ENCODE peak calls at places on chromosomes 11 and 22, in six cellular contexts. B, E, J, T, Q and N are unnamed samples.

GRCh38 chr22:31089101-31090100 is 8.3 kb downstream of the SMTN start:
- DNase-seq in B (no peak), E (peak; percentile 73), J (no peak), T (peak; percentile 62), Q (no peak), N (no peak)

GRCh38 chr22:24376606-24377005 is 50.8 kb upstream of the ADORA2A start:
- DNase-seq in B (no peak), E (no peak), J (no peak), T (no peak), Q (no peak), N (no peak)

GRCh38 chr11:27874998-27875397 is 174.7 kb upstream of the BDNF start:
- DNase-seq in B (no peak), E (no peak), J (no peak), T (no peak), Q (no peak), N (no peak)

GRCh38 chr22:40484906-40485660 is 114.7 kb downstream of the SGSM3 start:
- DNase-seq in B (no peak), E (no peak), J (no peak), T (peak; percentile 65), Q (no peak), N (no peak)

GRCh38 chr11:27757953-27758352 is 57.7 kb upstream of the BDNF start:
- DNase-seq in B (peak; percentile 3), E (no peak), J (no peak), T (peak; percentile 20), Q (no peak), N (no peak)

GRCh38 chr11:72821920-72822799 is 7.9 kb downstream of the ATG16L2 start:
- DNase-seq in B (peak; percentile 81), E (peak; percentile 95), J (peak; percentile 87), T (peak; percentile 83), Q (peak; percentile 92), N (peak; percentile 53)

GRCh38 chr11:12125609-12126149 is 15.3 kb downstream of the MICAL2 start:
- DNase-seq in B (peak; percentile 83), E (no peak), J (no peak), T (no peak), Q (no peak), N (no peak)

GRCh38 chr11:34013893-34014571 is 37.5 kb upstream of the CAPRIN1 start:
- DNase-seq in B (no peak), E (no peak), J (no peak), T (no peak), Q (no peak), N (no peak)

GRCh38 chr11:66008468-66009101 is 3.2 kb upstream of the CST6 start:
- DNase-seq in B (peak; percentile 63), E (no peak), J (no peak), T (no peak), Q (no peak), N (no peak)

GRCh38 chr22:46829140-46829891 is 66.9 kb downstream of the TBC1D22A start:
- DNase-seq in B (peak; percentile 42), E (no peak), J (no peak), T (peak; percentile 91), Q (no peak), N (no peak)

GRCh38 chr11:58775066-58775708 is 43.4 kb upstream of the GLYAT start:
- DNase-seq in B (no peak), E (no peak), J (no peak), T (no peak), Q (no peak), N (no peak)

GRCh38 chr11:76927160-76927559 is 66.4 kb downstream of the ACER3 start:
- DNase-seq in B (no peak), E (no peak), J (no peak), T (no peak), Q (no peak), N (no peak)

DNA sequence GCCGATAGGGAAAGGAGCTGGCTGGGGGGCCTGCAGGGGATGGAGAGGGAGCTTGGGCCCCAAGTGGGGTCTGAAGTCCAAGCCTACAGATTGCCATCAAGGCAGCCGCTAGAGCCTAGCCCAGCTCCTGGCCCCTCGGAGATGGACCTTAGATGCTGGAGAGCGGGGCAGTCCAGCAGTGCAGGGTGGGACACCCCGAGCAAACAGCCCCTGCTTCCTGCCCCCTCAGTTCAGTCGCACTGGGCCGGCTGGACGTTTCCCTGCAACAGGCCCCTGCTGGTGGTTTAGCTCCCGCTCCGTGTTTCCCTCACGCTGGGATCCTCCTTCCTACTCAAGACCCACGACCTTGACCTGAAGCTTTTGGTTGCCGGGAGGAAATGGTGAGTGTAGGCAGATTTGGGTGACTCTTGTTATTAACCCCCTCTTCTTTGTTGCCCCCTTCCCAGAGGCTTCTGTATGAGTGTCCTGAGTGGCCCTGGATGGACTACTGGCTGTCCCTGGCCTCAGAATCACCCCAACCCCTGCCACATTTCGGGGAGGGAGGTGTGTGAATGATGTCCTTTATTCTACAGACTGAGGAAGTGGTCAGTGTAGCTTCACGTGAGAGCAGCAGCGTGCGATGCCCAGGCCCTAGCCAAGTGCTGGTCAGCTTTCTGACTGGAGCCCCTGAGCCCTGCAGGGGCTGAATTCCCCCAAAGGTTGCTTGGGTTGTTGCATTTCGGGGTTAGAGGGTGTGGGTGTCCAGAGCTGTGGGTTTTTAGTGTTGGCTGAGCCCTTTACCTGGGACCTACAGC is 2.7 kb downstream of the ST3GAL4 start:
- DNase-seq in B (no peak), E (no peak), J (no peak), T (no peak), Q (no peak), N (no peak)
- H3K4me1 ChIP-seq in B (peaks cover 36% of the 10 kb centered on the region), E (peaks cover 19% of the 10 kb centered on the region), J (peaks cover 56% of the 10 kb centered on the region), T (peaks cover 18% of the 10 kb centered on the region), Q (peaks cover 18% of the 10 kb centered on the region), N (peaks cover 19% of the 10 kb centered on the region)

GRCh38 chr11:90701040-90701439 is 478.2 kb upstream of the CHORDC1 start:
- DNase-seq in B (no peak), E (no peak), J (no peak), T (no peak), Q (no peak), N (no peak)
- H3K4me3 ChIP-seq in B (no peak overlapping the region), E (no peak overlapping the region), J (no peak overlapping the region), T (no peak overlapping the region), Q (no peak overlapping the region), N (no peak overlapping the region)

GRCh38 chr11:67998150-67999045 is 5.5 kb downstream of the UNC93B1 start:
- DNase-seq in B (no peak), E (no peak), J (peak; percentile 10), T (no peak), Q (no peak), N (no peak)
- H3K4me1 ChIP-seq in B (peaks cover 7% of the 10 kb centered on the region), E (no peaks in the 10 kb centered on the region), J (peaks cover 60% of the 10 kb centered on the region), T (no peaks in the 10 kb centered on the region), Q (no peaks in the 10 kb centered on the region), N (no peaks in the 10 kb centered on the region)

GRCh38 chr11:1927151-1928037 is 7.9 kb downstream of the TNNT3 start:
- DNase-seq in B (no peak), E (no peak), J (no peak), T (no peak), Q (no peak), N (no peak)
- H3K4me3 ChIP-seq in B (no peak overlapping the region), E (no peak overlapping the region), J (no peak overlapping the region), T (no peak overlapping the region), Q (no peak overlapping the region), N (no peak overlapping the region)

DNA sequence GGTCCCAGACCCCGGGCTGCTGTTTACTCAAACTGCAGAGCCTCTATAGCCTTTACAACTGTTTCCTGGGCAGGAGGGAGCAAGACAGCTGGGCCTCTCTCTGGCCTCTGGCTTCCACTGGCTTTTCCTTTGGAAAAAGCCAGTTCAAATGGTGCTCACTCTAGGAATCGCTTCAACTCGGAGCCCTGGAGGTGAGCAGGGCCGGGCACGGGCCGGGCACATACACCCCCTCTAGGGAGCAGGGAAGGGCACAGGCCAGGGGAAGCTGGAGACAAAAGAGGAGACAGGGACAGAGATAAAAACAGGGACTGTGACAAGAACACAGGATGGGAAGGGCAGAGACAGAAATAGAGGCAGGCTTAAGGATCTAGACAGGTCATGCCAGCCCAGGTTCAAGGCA is 839 bp downstream of the IRAG1 start:
- DNase-seq in B (no peak), E (no peak), J (no peak), T (no peak), Q (no peak), N (no peak)
- H3K4me1 ChIP-seq in B (peaks cover 13% of the 10 kb centered on the region), E (peaks cover 11% of the 10 kb centered on the region), J (peaks cover 11% of the 10 kb centered on the region), T (peaks cover 26% of the 10 kb centered on the region), Q (no peaks in the 10 kb centered on the region), N (peaks cover 37% of the 10 kb centered on the region)

DNA sequence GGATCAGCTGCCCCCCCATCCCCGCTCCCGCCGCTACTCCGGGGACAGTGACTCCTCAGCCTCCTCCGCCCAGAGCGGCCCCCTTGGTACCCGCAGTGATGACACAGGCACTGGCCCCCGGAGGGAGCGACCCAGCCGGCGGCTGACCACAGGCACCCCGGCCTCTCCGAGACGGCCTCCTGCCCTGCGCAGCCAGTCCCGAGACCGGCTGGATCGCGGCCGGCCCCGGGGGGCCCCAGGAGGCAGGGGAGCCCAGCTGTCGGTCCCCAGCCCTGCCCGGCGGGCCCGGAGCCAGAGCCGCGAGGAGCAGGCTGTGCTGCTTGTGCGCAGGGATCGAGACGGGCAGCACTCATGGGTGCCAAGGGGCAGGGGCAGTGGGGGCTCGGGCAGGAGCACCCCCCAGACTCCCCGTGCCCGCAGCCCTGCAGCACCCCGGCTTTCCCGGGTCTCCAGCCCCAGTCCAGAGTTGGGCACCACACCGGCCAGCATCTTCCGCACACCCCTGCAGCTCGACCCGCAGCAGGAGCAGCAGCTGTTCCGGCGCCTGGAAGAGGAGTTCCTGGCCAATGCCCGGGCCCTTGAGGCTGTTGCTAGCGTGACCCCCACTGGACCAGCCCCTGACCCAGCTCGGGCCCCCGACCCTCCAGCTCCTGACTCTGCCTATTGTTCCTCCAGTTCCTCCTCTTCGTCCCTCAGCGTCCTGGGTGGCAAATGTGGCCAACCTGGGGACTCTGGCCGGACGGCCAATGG is 3.9 kb downstream of the RASL10A start:
- DNase-seq in B (no peak), E (no peak), J (no peak), T (no peak), Q (no peak), N (no peak)
- H3K4me3 ChIP-seq in B (no peak overlapping the region), E (no peak overlapping the region), J (no peak overlapping the region), T (no peak overlapping the region), Q (no peak overlapping the region), N (peak overlapping the region; percentile 69)